ENCODE peak calls at places on chromosomes 12 and 14, in five cellular contexts. B is AML-193; I is spleen; F is stimulated activated CD4-positive, alpha-beta T cell treated with anti-CD3 and anti-CD28 coated beads, Interleukin-12 subunit alpha, Interleukin-12 subunit beta, amount 100 ng/mL, for 4 hours; U is body of pancreas. V is an unnamed sample.
A peak's percentile ranks its signal among the peaks of the same experiment; 100 is the strongest.

GRCh38 chr12:122366685-122367475 is 55.6 kb downstream of the CLIP1 start:
- DNase-seq in B (peak; percentile 26), I (no peak), F (no peak), U (no peak), V (no peak)

GRCh38 chr12:21559855-21560569 is 33.9 kb downstream of the SPX start:
- DNase-seq in B (no peak), I (no peak), F (no peak), U (peak; percentile 58), V (no peak)

GRCh38 chr12:100229036-100229635 is 28.5 kb downstream of the ACTR6 start:
- DNase-seq in B (peak; percentile 21), I (no peak), F (no peak), U (no peak), V (no peak)

GRCh38 chr14:92472860-92473259 is 40.7 kb upstream of the RIN3 start:
- DNase-seq in B (no peak), I (peak; percentile 75), F (no peak), U (no peak), V (no peak)

GRCh38 chr14:101241807-101242278 is 319.5 kb upstream of the DIO3 start:
- DNase-seq in B (no peak), I (peak; percentile 62), F (no peak), U (no peak), V (no peak)

GRCh38 chr12:16348435-16349131 is 1.1 kb downstream of the MGST1 start:
- DNase-seq in B (no peak), I (no peak), F (no peak), U (no peak), V (no peak)

GRCh38 chr12:107778383-107779015 is 4.0 kb downstream of the ASCL4 start:
- DNase-seq in B (no peak), I (no peak), F (no peak), U (no peak), V (no peak)

GRCh38 chr14:55911794-55912193 is 206.4 kb upstream of the PELI2 start:
- DNase-seq in B (no peak), I (no peak), F (no peak), U (no peak), V (no peak)

GRCh38 chr12:42090899-42091298 is 53.8 kb downstream of the GXYLT1 start:
- DNase-seq in B (no peak), I (no peak), F (no peak), U (no peak), V (no peak)